ENCODE peak calls at places on chromosomes 6 and 20, in five cellular contexts. K is neural crest cell; P is stimulated activated CD4-positive, alpha-beta T cell treated with anti-CD3 and anti-CD28 coated beads, Interleukin-4, amount 100 ng/mL, for 1 hour; L is sciatic nerve; B is ecto neural progenitor cell. U is an unnamed sample.

GRCh38 chr6:95636552-95637376 is 59.4 kb downstream of the MANEA start:
- DNase-seq in K (no peak), P (no peak), L (no peak), B (no peak), U (no peak)

GRCh38 chr20:57638895-57639236 is 18.6 kb upstream of the ZBP1 start:
- DNase-seq in K (no peak), P (no peak), L (no peak), B (no peak), U (no peak)

GRCh38 chr6:152566040-152566875 is 70.9 kb downstream of the SYNE1 start:
- DNase-seq in K (no peak), P (no peak), L (no peak), B (no peak), U (no peak)

GRCh38 chr20:50885068-50885467 is 46.2 kb downstream of the ADNP start:
- DNase-seq in K (no peak), P (no peak), L (no peak), B (no peak), U (no peak)

GRCh38 chr20:54088430-54088829 is 18.0 kb upstream of the BCAS1 start:
- DNase-seq in K (no peak), P (no peak), L (no peak), B (no peak), U (no peak)

GRCh38 chr6:111718990-111719389 is 113.3 kb upstream of the TRAF3IP2 start:
- DNase-seq in K (no peak), P (no peak), L (no peak), B (no peak), U (no peak)

GRCh38 chr6:149316740-149317655 is 514 bp upstream of the TAB2 start:
- DNase-seq in K (peak), P (peak), L (peak), B (peak), U (peak)

GRCh38 chr20:59526242-59527225 is 77.8 kb upstream of the PHACTR3 start:
- DNase-seq in K (no peak), P (no peak), L (no peak), B (no peak), U (no peak)

GRCh38 chr6:163461696-163462095 is 47.2 kb downstream of the QKI start:
- DNase-seq in K (no peak), P (no peak), L (no peak), B (no peak), U (no peak)

GRCh38 chr6:106514281-106514885 is 114.9 kb downstream of the RTN4IP1 start:
- DNase-seq in K (no peak), P (no peak), L (no peak), B (no peak), U (no peak)

GRCh38 chr6:39855356-39855995 is 63.3 kb downstream of the DAAM2 start:
- DNase-seq in K (no peak), P (no peak), L (no peak), B (no peak), U (no peak)

GRCh38 chr6:161141173-161141572 is 132.7 kb downstream of the AGPAT4 start:
- DNase-seq in K (no peak), P (no peak), L (no peak), B (no peak), U (no peak)

GRCh38 chr6:3868544-3868943 is 19.4 kb downstream of the FAM50B start:
- DNase-seq in K (no peak), P (no peak), L (no peak), B (no peak), U (no peak)

GRCh38 chr6:141464490-141464889 is 668.2 kb upstream of the GJE1 start:
- DNase-seq in K (no peak), P (no peak), L (no peak), B (no peak), U (no peak)

GRCh38 chr6:71248866-71249265 is 39.7 kb upstream of the OGFRL1 start:
- DNase-seq in K (no peak), P (no peak), L (no peak), B (no peak), U (no peak)

GRCh38 chr20:61218886-61219480 is 33.1 kb upstream of the CDH4 start:
- DNase-seq in K (no peak), P (no peak), L (no peak), B (no peak), U (no peak)

GRCh38 chr6:136324981-136325380 is 35.3 kb upstream of the BCLAF1 start:
- DNase-seq in K (no peak), P (no peak), L (no peak), B (no peak), U (no peak)

GRCh38 chr6:109308018-109308492 is 74.2 kb downstream of the CD164 start:
- DNase-seq in K (no peak), P (no peak), L (no peak), B (no peak), U (no peak)

GRCh38 chr6:71138416-71138815 is 150.2 kb upstream of the OGFRL1 start:
- DNase-seq in K (no peak), P (no peak), L (no peak), B (no peak), U (no peak)

GRCh38 chr6:42279966-42280629 is 62.4 kb upstream of the MRPS10 start:
- DNase-seq in K (no peak), P (no peak), L (no peak), B (no peak), U (no peak)

GRCh38 chr20:61809006-61809770 is 256.5 kb downstream of the TAF4 start:
- DNase-seq in K (no peak), P (no peak), L (no peak), B (no peak), U (no peak)

GRCh38 chr20:21571841-21572690 is 58.2 kb upstream of the NKX2-2 start:
- DNase-seq in K (no peak), P (peak), L (no peak), B (peak), U (peak)

GRCh38 chr6:41553405-41553999 is 7.3 kb downstream of the FOXP4 start:
- DNase-seq in K (no peak), P (no peak), L (no peak), B (no peak), U (no peak)

GRCh38 chr6:45293306-45293705 is 34.8 kb upstream of the RUNX2 start:
- DNase-seq in K (no peak), P (no peak), L (no peak), B (no peak), U (no peak)

GRCh38 chr20:17787816-17788215 is 88.0 kb downstream of the BANF2 start:
- DNase-seq in K (no peak), P (no peak), L (no peak), B (no peak), U (no peak)

GRCh38 chr20:10524034-10524476 is 89.0 kb downstream of the SLX4IP start:
- DNase-seq in K (peak), P (no peak), L (peak), B (peak), U (no peak)

GRCh38 chr6:91082311-91082803 is 495.5 kb upstream of the MAP3K7 start:
- DNase-seq in K (no peak), P (no peak), L (no peak), B (peak), U (no peak)

GRCh38 chr6:24923885-24924401 is 11.8 kb downstream of the RIPOR2 start:
- DNase-seq in K (no peak), P (peak), L (no peak), B (no peak), U (no peak)

GRCh38 chr20:18853216-18853615 is 39.6 kb downstream of the SCP2D1 start:
- DNase-seq in K (no peak), P (no peak), L (no peak), B (no peak), U (no peak)

GRCh38 chr6:2862712-2863174 is 21.1 kb upstream of the SERPINB1 start:
- DNase-seq in K (no peak), P (no peak), L (no peak), B (no peak), U (no peak)

GRCh38 chr6:147040041-147040440 is 164.2 kb upstream of the STXBP5 start:
- DNase-seq in K (no peak), P (no peak), L (no peak), B (no peak), U (no peak)

GRCh38 chr6:157911278-157911677 is 70.4 kb upstream of the SYNJ2 start:
- DNase-seq in K (no peak), P (no peak), L (no peak), B (no peak), U (no peak)

GRCh38 chr6:144344651-144345050 is 59.5 kb downstream of the UTRN start:
- DNase-seq in K (no peak), P (no peak), L (no peak), B (no peak), U (no peak)

GRCh38 chr6:10409160-10409765 is 5.6 kb downstream of the TFAP2A start:
- DNase-seq in K (no peak), P (no peak), L (no peak), B (no peak), U (no peak)

GRCh38 chr6:9699890-9700289 is 715.0 kb downstream of the TFAP2A start:
- DNase-seq in K (no peak), P (no peak), L (no peak), B (no peak), U (no peak)

GRCh38 chr6:85382541-85382940 is 67.3 kb upstream of the NT5E start:
- DNase-seq in K (no peak), P (no peak), L (no peak), B (no peak), U (no peak)

GRCh38 chr6:52610745-52611355 is 34.0 kb upstream of the TRAM2 start:
- DNase-seq in K (no peak), P (no peak), L (no peak), B (no peak), U (no peak)

GRCh38 chr6:28884423-28885148 is 39.2 kb downstream of the TRIM27 start:
- DNase-seq in K (no peak), P (peak), L (no peak), B (no peak), U (no peak)

GRCh38 chr6:10733151-10733715 is 10.4 kb downstream of the TMEM14C start:
- DNase-seq in K (no peak), P (no peak), L (no peak), B (no peak), U (no peak)

U was measured in neuronal stem cell.